ENCODE peak calls at places on chromosomes 7 and 10, in six cellular contexts. G, H, T, S, J and M are unnamed samples.

GRCh38 chr10:131675104-131675503 is 225.7 kb upstream of the PPP2R2D start:
- DNase-seq in G (no peak), H (no peak), T (no peak), S (no peak), J (no peak), M (no peak)

GRCh38 chr10:100872034-100872791 is 40.5 kb upstream of the SLF2 start:
- DNase-seq in G (peak), H (peak), T (no peak), S (no peak), J (peak), M (peak)

GRCh38 chr10:21399392-21400015 is 126.0 kb downstream of the SKIDA1 start:
- DNase-seq in G (peak), H (no peak), T (no peak), S (no peak), J (no peak), M (no peak)

GRCh38 chr7:112205348-112206237 is 606 bp downstream of the DOCK4 start:
- DNase-seq in G (peak), H (peak), T (peak), S (peak), J (peak), M (peak)

GRCh38 chr7:19508124-19508523 is 200.7 kb downstream of the POLR1F start:
- DNase-seq in G (no peak), H (no peak), T (no peak), S (no peak), J (no peak), M (no peak)

GRCh38 chr10:79168231-79168630 is 99.5 kb downstream of the ZMIZ1 start:
- DNase-seq in G (no peak), H (no peak), T (no peak), S (no peak), J (no peak), M (no peak)

GRCh38 chr10:52952391-52953079 is 180.0 kb upstream of the MBL2 start:
- DNase-seq in G (no peak), H (no peak), T (no peak), S (no peak), J (no peak), M (no peak)

GRCh38 chr10:30155401-30155800 is 96.0 kb upstream of the JCAD start:
- DNase-seq in G (no peak), H (no peak), T (no peak), S (no peak), J (no peak), M (no peak)

GRCh38 chr10:85067955-85068354 is 739.6 kb downstream of the CCSER2 start:
- DNase-seq in G (no peak), H (no peak), T (no peak), S (no peak), J (no peak), M (no peak)

GRCh38 chr10:12965571-12965970 is 35.9 kb downstream of the CCDC3 start:
- DNase-seq in G (no peak), H (no peak), T (no peak), S (no peak), J (no peak), M (no peak)

GRCh38 chr10:68111580-68111979 is 2.3 kb downstream of the MYPN start:
- DNase-seq in G (no peak), H (no peak), T (no peak), S (no peak), J (no peak), M (no peak)

GRCh38 chr10:28548781-28549498 is 16.0 kb downstream of the WAC start:
- DNase-seq in G (no peak), H (no peak), T (no peak), S (no peak), J (no peak), M (no peak)

GRCh38 chr10:28541695-28542365 is 8.9 kb downstream of the WAC start:
- DNase-seq in G (no peak), H (no peak), T (no peak), S (no peak), J (no peak), M (no peak)

GRCh38 chr10:28542728-28543127 is 9.8 kb downstream of the WAC start:
- DNase-seq in G (no peak), H (no peak), T (no peak), S (no peak), J (no peak), M (no peak)

GRCh38 chr10:28544058-28544457 is 11.1 kb downstream of the WAC start:
- DNase-seq in G (no peak), H (no peak), T (no peak), S (no peak), J (no peak), M (no peak)

DNA sequence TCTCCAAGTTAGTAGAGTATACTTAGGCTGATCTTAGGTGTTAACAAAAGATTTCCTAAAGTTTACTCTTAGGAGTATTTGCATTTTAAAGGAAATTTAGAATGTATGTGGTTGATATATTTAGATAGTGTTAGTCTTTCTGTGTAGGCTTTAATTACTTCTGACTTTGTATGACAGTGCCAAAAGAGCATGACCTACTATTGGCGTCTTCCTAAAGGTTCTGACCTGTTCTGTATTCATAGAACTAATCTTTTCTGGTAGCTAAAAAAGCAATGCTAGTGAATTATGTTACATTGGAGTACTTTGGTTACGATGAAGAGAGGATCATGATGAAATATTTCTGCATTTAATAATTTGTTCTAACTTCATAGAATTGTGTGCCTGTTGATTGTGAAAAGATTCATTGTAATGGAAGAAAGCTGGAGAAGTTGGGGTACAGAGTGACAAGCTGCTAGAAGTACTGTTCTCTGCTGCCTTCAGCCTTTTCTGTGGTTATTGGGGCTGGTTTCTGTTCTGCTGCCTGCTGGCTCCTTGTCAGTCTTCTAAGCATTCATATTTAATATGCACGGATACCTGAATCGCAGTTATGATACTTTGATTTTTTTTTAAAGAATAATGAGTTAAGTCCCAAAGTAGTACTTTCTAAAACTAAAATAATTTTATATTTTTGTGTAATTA is 13.2 kb downstream of the WAC start:
- DNase-seq in G (no peak), H (no peak), T (no peak), S (no peak), J (no peak), M (no peak)
- TF ChIP-seq POLR2A in G (no peak), H (no peak), T (no peak), S (no peak), J (no peak), M (no peak)

DNA sequence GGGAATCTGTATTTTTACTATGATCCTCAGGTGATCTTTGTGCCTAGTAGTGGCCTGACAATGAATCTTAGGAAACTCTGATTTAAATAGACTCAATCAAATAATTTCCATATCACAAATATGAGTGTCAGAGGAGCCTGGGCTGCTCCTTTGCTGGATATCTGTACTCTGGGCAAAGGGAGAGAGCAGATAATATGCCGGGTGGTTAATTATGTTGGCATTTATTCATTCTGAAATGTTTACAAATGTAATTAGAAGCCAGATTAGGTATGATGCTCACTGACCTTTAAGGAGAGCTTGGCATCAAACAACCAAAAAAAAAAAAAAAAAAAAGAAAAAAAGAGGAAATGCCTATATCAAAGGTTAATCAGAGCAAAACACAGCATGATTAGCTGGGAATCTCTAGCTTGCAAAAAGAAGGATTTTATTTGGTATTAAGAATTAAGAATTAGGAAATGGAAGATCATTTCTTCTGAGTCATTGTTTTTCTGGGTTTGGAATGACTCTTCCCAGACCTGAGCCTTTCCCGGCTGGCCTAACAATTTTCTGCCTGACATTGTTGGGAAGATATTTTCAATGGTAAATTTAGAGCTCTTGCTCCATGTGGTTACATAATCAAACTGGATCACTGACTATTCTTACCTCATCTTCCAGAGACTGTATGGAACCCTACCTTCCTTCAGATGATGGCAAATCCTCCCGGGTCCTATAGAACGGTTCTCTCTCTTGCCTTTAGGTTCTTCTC is 365.3 kb downstream of the REEP3 start:
- DNase-seq in G (no peak), H (no peak), T (no peak), S (no peak), J (no peak), M (no peak)
- TF ChIP-seq POLR2A in G (no peak), H (no peak), T (no peak), S (no peak), J (no peak), M (no peak)

GRCh38 chr7:44077681-44078091 is 4.6 kb downstream of the POLM start:
- DNase-seq in G (no peak), H (no peak), T (no peak), S (peak), J (no peak), M (no peak)
- TF ChIP-seq POLR2A in G (no peak), H (no peak), T (no peak), S (no peak), J (no peak), M (no peak)

GRCh38 chr10:63922714-63923317 is 401.6 kb downstream of the REEP3 start:
- DNase-seq in G (no peak), H (no peak), T (no peak), S (no peak), J (no peak), M (no peak)

GRCh38 chr10:63917363-63917762 is 396.2 kb downstream of the REEP3 start:
- DNase-seq in G (no peak), H (no peak), T (no peak), S (no peak), J (no peak), M (no peak)

GRCh38 chr10:63919576-63920279 is 398.5 kb downstream of the REEP3 start:
- DNase-seq in G (no peak), H (no peak), T (no peak), S (no peak), J (no peak), M (no peak)

DNA sequence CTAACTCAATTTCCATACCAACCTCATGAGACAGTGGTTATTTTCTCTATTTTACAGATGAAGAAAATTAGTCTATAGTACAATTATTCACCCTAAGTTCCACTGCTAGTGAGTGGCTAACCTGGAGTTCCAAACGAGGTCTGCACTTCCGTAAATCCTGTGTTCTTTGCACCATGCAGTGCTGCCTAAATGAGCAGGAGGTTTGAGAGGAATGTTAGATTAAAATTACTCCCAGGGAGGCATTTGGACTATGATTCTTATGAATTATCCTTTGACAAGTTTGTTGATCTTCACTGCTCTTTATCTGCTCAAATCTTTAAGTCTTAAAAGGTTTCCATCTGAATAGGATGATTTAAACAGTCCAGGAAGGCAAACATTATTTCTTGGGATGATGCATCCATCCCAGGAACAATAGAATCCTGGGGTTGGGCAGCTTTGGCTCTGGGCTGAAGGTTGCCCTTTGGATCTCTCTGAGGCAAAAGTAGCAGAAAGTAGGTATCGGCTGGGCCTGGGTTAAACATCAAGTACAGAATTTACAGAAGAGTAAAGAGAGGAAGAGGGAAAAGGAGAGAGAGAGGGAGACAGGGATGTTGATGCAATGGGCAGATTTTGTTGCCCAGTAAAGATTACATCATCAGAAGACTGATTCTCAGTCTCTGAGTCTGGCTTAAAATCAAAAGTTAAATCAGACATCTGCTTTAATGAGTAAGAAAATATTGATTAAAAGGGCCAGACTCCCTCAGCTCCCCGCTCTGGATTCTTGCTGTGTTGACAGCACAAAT is 400.9 kb downstream of the REEP3 start:
- DNase-seq in G (peak), H (no peak), T (no peak), S (no peak), J (no peak), M (no peak)
- TF ChIP-seq POLR2A in G (no peak), H (no peak), T (no peak), S (no peak), J (no peak), M (no peak)

GRCh38 chr7:46153951-46154787 is 233.1 kb upstream of the IGFBP3 start:
- DNase-seq in G (peak), H (no peak), T (no peak), S (no peak), J (no peak), M (no peak)
- TF ChIP-seq POLR2A in G (no peak), H (no peak), T (no peak), S (no peak), J (no peak), M (no peak)

GRCh38 chr7:127392182-127392565 is 334 bp downstream of the ZNF800 start:
- DNase-seq in G (peak), H (peak), T (peak), S (peak), J (peak), M (peak)

GRCh38 chr7:127390817-127391590 is 1.5 kb downstream of the ZNF800 start:
- DNase-seq in G (no peak), H (no peak), T (no peak), S (no peak), J (no peak), M (no peak)

GRCh38 chr7:127392566-127393369 is at the start of gene ZNF800:
- DNase-seq in G (peak), H (peak), T (peak), S (peak), J (peak), M (peak)

GRCh38 chr7:127390186-127390816 is 2.2 kb downstream of the ZNF800 start:
- DNase-seq in G (no peak), H (no peak), T (no peak), S (no peak), J (no peak), M (peak)

DNA sequence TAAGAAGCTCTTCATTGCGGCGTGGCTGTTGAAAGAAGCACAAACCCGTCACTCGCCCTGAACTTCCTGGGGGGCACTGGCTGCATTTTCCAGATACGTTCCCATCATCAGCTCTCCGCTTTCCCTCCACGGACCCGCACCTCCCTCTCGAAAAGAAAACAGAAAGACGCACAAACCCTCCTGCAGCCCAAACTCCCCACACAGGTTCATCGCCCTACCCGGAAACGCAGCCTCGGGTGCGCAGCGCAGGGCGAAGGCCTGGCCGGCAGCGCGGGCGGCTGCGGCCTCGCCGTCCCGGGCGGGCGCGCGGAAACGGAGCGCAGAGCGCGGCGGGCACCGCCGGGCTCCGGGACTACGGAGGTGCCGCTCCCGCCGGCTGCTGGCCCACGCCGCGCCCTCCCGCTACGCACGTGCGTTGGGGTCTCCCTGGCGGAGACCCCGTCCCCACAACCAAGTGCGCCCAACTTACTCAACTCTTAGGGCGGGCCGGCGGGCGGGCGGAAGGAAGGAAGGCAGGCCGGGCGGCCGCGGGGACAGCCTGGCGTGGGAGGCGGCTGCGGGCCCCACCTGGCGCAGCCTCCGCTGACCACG is 822 bp downstream of the ZNF800 start:
- DNase-seq in G (peak), H (peak), T (peak), S (no peak), J (peak), M (peak)
- TF ChIP-seq POLR2A in G (no peak), H (no peak), T (no peak), S (no peak), J (no peak), M (no peak)

GRCh38 chr7:24573008-24573553 is at the start of gene PALS2:
- DNase-seq in G (peak), H (peak), T (peak), S (peak), J (peak), M (peak)
- TF ChIP-seq POLR2A in G (peak), H (peak), T (no peak), S (peak), J (no peak), M (no peak)